ENCODE peak calls at places on chromosomes 13 and 19, in eight cellular contexts. J is adrenal gland; I is lung; U is tibial artery; A is neural progenitor cell; T is CD4-positive, alpha-beta T cell; B is AG10803; R is osteocyte. H is an unnamed sample.

GRCh38 chr13:43877788-43878187 is 1.8 kb downstream of the CCDC122 start:
- DNase-seq in J (no peak), B (peak; percentile 54), R (no peak), A (no peak), T (no peak), U (no peak), I (no peak), H (no peak)

GRCh38 chr13:40666905-40667621 is 622 bp upstream of the FOXO1 start:
- DNase-seq in A (peak; percentile 84), R (no peak), B (no peak), J (peak; percentile 33), I (peak; percentile 69), T (peak; percentile 50), U (peak; percentile 65), H (peak; percentile 47)

GRCh38 chr13:111281751-111282311 is 38.6 kb upstream of the TEX29 start:
- DNase-seq in B (peak; percentile 48), T (no peak), U (no peak), I (no peak), R (no peak), A (no peak), J (no peak), H (no peak)

GRCh38 chr13:25406377-25406776 is 34.6 kb downstream of the ATP8A2 start:
- DNase-seq in J (no peak), U (no peak), R (no peak), A (peak; percentile 37), T (no peak), I (no peak), B (no peak), H (no peak)

GRCh38 chr19:53182202-53182601 is 11.0 kb downstream of the ZNF665 start:
- DNase-seq in A (no peak), U (no peak), R (peak; percentile 81), I (no peak), J (no peak), B (no peak), T (no peak), H (no peak)

GRCh38 chr19:45171211-45171623 is 6.8 kb downstream of the TRAPPC6A start:
- DNase-seq in T (no peak), R (no peak), J (no peak), A (no peak), B (no peak), I (no peak), U (no peak), H (no peak)

GRCh38 chr19:19528721-19529490 is at the start of gene YJEFN3:
- DNase-seq in R (no peak), B (no peak), I (no peak), T (no peak), J (no peak), A (peak; percentile 61), U (no peak), H (no peak)

GRCh38 chr19:44796701-44797115 is 12.2 kb upstream of the BCAM start:
- DNase-seq in U (no peak), I (no peak), B (no peak), T (no peak), R (no peak), A (peak; percentile 25), J (no peak), H (no peak)

GRCh38 chr19:2057484-2058469 is 6.7 kb upstream of the MKNK2 start:
- DNase-seq in U (no peak), R (no peak), B (no peak), A (no peak), T (no peak), I (no peak), J (peak; percentile 31), H (no peak)

GRCh38 chr19:6828306-6828697 is 55.8 kb downstream of the VAV1 start:
- DNase-seq in T (no peak), B (no peak), U (no peak), R (no peak), I (no peak), A (no peak), J (no peak), H (no peak)

GRCh38 chr13:102774210-102774560 is 599 bp upstream of the TEX30 start:
- DNase-seq in U (no peak), A (no peak), T (no peak), B (no peak), I (no peak), J (no peak), R (no peak), H (no peak)

GRCh38 chr19:11242864-11243797 is 3.7 kb downstream of the ANGPTL8 start:
- DNase-seq in J (peak; percentile 98), I (peak; percentile 94), T (peak; percentile 86), A (peak; percentile 92), R (peak; percentile 96), B (peak; percentile 66), U (peak; percentile 95), H (peak; percentile 91)

GRCh38 chr19:47609885-47610545 is 1.1 kb downstream of the BICRA start:
- DNase-seq in J (peak; percentile 48), B (peak; percentile 48), A (peak; percentile 84), T (peak; percentile 71), U (peak; percentile 41), R (peak; percentile 86), I (peak; percentile 46), H (peak; percentile 34)

GRCh38 chr13:97491452-97491851 is 57.5 kb downstream of the RAP2A start:
- DNase-seq in J (no peak), U (no peak), I (no peak), A (no peak), T (no peak), R (no peak), B (no peak), H (no peak)

GRCh38 chr13:39855236-39855635 is 199.8 kb downstream of the COG6 start:
- DNase-seq in B (no peak), R (no peak), A (no peak), U (no peak), J (no peak), I (no peak), T (no peak), H (no peak)

GRCh38 chr13:109256866-109257760 is 529.3 kb downstream of the IRS2 start:
- DNase-seq in J (peak; percentile 79), R (no peak), A (no peak), I (peak; percentile 41), U (no peak), T (no peak), B (peak; percentile 100), H (no peak)

GRCh38 chr19:30103981-30104380 is 161.9 kb downstream of the URI1 start:
- DNase-seq in R (no peak), I (no peak), A (no peak), T (no peak), J (no peak), B (no peak), U (no peak), H (no peak)

GRCh38 chr13:43021926-43022670 is 1.3 kb upstream of the DNAJC15 start:
- DNase-seq in J (no peak), T (no peak), A (no peak), I (no peak), U (no peak), B (peak; percentile 84), R (no peak), H (no peak)

GRCh38 chr19:52923782-52924593 is 760 bp upstream of the ZNF888 start:
- DNase-seq in B (peak; percentile 37), J (peak; percentile 57), U (peak; percentile 63), R (no peak), A (no peak), I (peak; percentile 65), T (no peak), H (no peak)

GRCh38 chr19:17340871-17341357 is 3.6 kb downstream of the GTPBP3 start:
- DNase-seq in U (no peak), R (no peak), J (peak; percentile 93), B (no peak), I (no peak), A (no peak), T (no peak), H (no peak)
- TF ChIP-seq CTCF in U (no peak), R (no peak), J (peak; percentile 40), B (no peak), I (no peak), A (no peak), T (no peak), H (no peak)

GRCh38 chr13:31421756-31422155 is 222.0 kb downstream of the B3GLCT start:
- DNase-seq in R (no peak), B (no peak), T (no peak), I (no peak), A (no peak), U (no peak), J (no peak), H (no peak)

GRCh38 chr13:31413531-31413930 is 213.8 kb downstream of the B3GLCT start:
- DNase-seq in B (no peak), J (no peak), U (no peak), T (no peak), R (no peak), A (no peak), I (no peak), H (no peak)

GRCh38 chr13:31418186-31418585 is 218.4 kb downstream of the B3GLCT start:
- DNase-seq in U (no peak), I (no peak), R (no peak), B (no peak), J (no peak), T (no peak), A (no peak), H (no peak)
- TF ChIP-seq CTCF in U (no peak), I (no peak), R (no peak), B (no peak), J (no peak), T (no peak), A (no peak), H (no peak)

DNA sequence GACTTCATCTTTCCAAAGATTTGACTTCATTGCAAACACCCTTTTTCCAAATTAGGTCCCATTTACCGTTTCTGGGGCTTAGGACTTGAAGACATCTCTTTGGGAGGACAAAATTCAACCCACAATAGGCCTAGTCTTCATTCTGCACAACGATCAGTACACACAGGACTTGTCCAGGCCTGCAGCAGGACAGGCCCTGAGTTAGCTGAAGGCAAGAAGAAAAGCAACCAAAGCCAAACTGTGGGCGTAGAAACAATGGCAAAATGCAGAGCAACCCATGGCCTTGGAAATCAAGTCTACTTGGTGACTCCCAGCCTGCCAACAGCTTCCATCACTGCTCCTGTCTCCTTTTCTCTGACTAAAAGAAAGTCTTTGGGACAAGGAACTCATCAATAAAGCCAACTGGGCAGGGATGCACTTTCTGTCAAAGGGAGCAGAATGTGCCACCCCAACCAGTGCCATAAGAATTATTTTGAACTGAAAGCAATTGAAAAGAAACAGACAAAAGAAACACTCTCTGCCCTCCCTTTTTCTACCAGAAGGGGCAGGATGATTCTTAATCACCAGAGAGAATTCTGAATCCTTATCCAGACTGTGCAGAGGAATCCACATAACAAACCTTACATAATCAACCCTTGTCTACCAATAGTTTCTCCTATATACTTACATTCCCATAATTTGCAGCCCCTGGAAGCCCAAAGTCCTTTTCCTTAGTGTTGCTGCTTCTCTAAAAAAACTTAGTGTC is 520.9 kb upstream of the NBEA start:
- DNase-seq in B (no peak), R (no peak), A (no peak), I (no peak), T (no peak), J (no peak), U (no peak), H (no peak)
- TF ChIP-seq CTCF in B (no peak), R (no peak), A (peak; percentile 35), I (no peak), T (no peak), J (no peak), U (no peak), H (peak; percentile 21)

DNA sequence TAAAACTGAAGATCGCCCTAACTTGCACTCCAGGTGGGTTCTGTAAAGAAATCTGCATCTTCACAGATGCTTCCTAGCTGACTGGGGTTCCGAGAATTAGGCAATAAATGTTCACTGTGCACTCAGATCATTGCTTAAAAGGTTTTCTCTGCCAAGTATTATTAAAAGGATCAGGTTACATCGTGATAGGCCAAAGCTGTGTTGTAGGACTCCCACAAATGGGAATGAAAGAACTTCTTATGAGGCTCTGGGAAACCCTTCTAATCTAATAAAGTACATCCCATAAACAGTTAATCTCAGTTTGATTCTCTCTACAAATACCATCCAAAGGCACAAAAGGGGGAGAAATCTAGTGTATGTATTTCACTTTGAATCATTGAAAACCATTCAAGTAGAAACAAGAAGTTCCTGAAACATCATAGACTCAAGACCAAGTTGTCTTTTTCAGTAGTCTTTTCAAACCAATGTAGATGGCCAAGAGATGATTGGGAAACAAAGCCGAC is 7.1 kb upstream of the POU4F1 start:
- DNase-seq in U (no peak), I (no peak), A (no peak), B (peak; percentile 15), T (no peak), J (no peak), R (no peak), H (no peak)
- TF ChIP-seq CTCF in U (no peak), I (no peak), A (no peak), B (no peak), T (no peak), J (no peak), R (no peak), H (no peak)

H was measured in mesothelial cell of epicardium.